ENCODE peak calls at places on chromosomes 13 and 19, in nine cellular contexts. N is HepG2; O is brain microvascular endothelial cell; F is mammary epithelial cell; T is heart left ventricle; L is Panc1; R is CD4-positive, alpha-beta T cell; D is A549; H is HCT116. K is an unnamed sample.

GRCh38 chr13:25167775-25168174 is 4.3 kb downstream of the AMER2 start:
- DNase-seq in N (no peak), O (no peak), F (no peak), T (no peak), L (no peak), R (no peak), D (no peak), H (no peak), K (no peak)

GRCh38 chr19:1407662-1408299 is 395 bp downstream of the DAZAP1 start:
- DNase-seq in N (no peak), O (no peak), F (no peak), T (peak), L (no peak), R (no peak), D (no peak), H (no peak), K (no peak)

GRCh38 chr13:44079413-44080205 is 199.9 kb downstream of the LACC1 start:
- DNase-seq in N (no peak), O (no peak), F (no peak), T (no peak), L (no peak), R (no peak), D (no peak), H (no peak), K (no peak)

GRCh38 chr19:47106819-47107200 is 6.8 kb downstream of the ZC3H4 start:
- DNase-seq in N (no peak), O (no peak), F (no peak), T (no peak), L (no peak), R (no peak), D (no peak), H (no peak), K (no peak)

GRCh38 chr19:51550848-51551672 is 19.6 kb upstream of the SIGLEC6 start:
- DNase-seq in N (no peak), O (no peak), F (no peak), T (no peak), L (no peak), R (no peak), D (no peak), H (no peak), K (no peak)

GRCh38 chr19:28847468-28847867 is 365.5 kb downstream of the UQCRFS1 start:
- DNase-seq in N (no peak), O (peak), F (no peak), T (no peak), L (no peak), R (no peak), D (no peak), H (no peak), K (no peak)

GRCh38 chr19:46159893-46160775 is 12.1 kb downstream of the IGFL2 start:
- DNase-seq in N (no peak), O (no peak), F (no peak), T (no peak), L (no peak), R (no peak), D (no peak), H (no peak), K (no peak)

GRCh38 chr13:51364404-51365008 is 25.0 kb downstream of the SERPINE3 start:
- DNase-seq in N (no peak), O (peak), F (peak), T (no peak), L (no peak), R (no peak), D (no peak), H (no peak), K (no peak)

GRCh38 chr13:35810286-35810685 is 320.9 kb downstream of the DCLK1 start:
- DNase-seq in N (no peak), O (no peak), F (no peak), T (no peak), L (no peak), R (no peak), D (no peak), H (no peak), K (no peak)

GRCh38 chr13:105971312-105971711 is 564.1 kb downstream of the EFNB2 start:
- DNase-seq in N (no peak), O (no peak), F (no peak), T (no peak), L (no peak), R (no peak), D (no peak), H (no peak), K (no peak)

GRCh38 chr19:4990306-4990705 is 21.4 kb downstream of the KDM4B start:
- DNase-seq in N (no peak), O (no peak), F (no peak), T (no peak), L (no peak), R (no peak), D (no peak), H (no peak), K (no peak)

GRCh38 chr19:42287017-42287825 is 14.7 kb upstream of the PRR19 start:
- DNase-seq in N (no peak), O (no peak), F (no peak), T (peak), L (no peak), R (no peak), D (no peak), H (no peak), K (no peak)

GRCh38 chr19:7690779-7691258 is 10.2 kb downstream of the TRAPPC5 start:
- DNase-seq in N (no peak), O (no peak), F (no peak), T (no peak), L (no peak), R (no peak), D (no peak), H (no peak), K (no peak)

GRCh38 chr19:30649149-30649548 is 277.0 kb downstream of the ZNF536 start:
- DNase-seq in N (no peak), O (no peak), F (no peak), T (no peak), L (no peak), R (no peak), D (no peak), H (no peak), K (no peak)

GRCh38 chr19:30112666-30113065 is 170.6 kb downstream of the URI1 start:
- DNase-seq in N (no peak), O (no peak), F (no peak), T (no peak), L (no peak), R (no peak), D (no peak), H (no peak), K (no peak)

GRCh38 chr13:29339386-29340272 is 255.9 kb downstream of the SLC7A1 start:
- DNase-seq in N (no peak), O (no peak), F (no peak), T (no peak), L (no peak), R (no peak), D (no peak), H (no peak), K (no peak)

GRCh38 chr19:39983695-39984302 is 12.8 kb downstream of the PSMC4 start:
- DNase-seq in N (no peak), O (no peak), F (no peak), T (no peak), L (no peak), R (no peak), D (no peak), H (no peak), K (no peak)

GRCh38 chr13:92175330-92175729 is 776.9 kb downstream of the GPC5 start:
- DNase-seq in N (peak), O (peak), F (peak), T (no peak), L (no peak), R (no peak), D (no peak), H (no peak), K (peak)
- TF ChIP-seq CTCF in N (peak), O (peak), F (no peak), T (peak), L (peak), R (no peak), D (no peak), H (no peak), K (peak)

GRCh38 chr19:16325161-16325527 is 518 bp downstream of the KLF2 start:
- DNase-seq in N (no peak), O (no peak), F (no peak), T (peak), L (no peak), R (peak), D (no peak), H (no peak), K (no peak)
- TF ChIP-seq CTCF in N (no peak), O (peak), F (no peak), T (peak), L (peak), R (no peak), D (no peak), H (peak), K (no peak)

DNA sequence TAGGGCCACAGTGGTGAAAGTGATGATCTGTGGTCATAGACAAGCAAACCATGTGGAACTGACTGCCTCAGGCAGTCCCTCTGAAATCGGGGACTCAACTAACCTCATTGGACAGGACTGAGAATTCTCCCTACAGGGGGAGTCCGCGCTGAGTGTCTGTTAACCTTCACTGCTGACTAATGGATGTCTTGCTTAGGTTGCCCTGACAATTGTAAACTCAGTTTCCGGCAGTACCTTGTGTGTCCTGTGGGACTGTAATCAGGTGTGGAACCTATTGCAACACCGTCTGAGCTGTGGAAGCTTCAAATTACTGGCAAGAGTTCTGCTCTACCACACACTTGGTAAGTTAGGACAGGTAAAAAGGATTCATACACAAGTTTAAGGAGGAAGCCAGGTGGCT is 21.8 kb downstream of the ZNF77 start:
- DNase-seq in N (peak), O (no peak), F (peak), T (no peak), L (no peak), R (no peak), D (no peak), H (no peak), K (no peak)
- TF ChIP-seq CTCF in N (no peak), O (no peak), F (peak), T (no peak), L (no peak), R (no peak), D (no peak), H (no peak), K (no peak)

DNA sequence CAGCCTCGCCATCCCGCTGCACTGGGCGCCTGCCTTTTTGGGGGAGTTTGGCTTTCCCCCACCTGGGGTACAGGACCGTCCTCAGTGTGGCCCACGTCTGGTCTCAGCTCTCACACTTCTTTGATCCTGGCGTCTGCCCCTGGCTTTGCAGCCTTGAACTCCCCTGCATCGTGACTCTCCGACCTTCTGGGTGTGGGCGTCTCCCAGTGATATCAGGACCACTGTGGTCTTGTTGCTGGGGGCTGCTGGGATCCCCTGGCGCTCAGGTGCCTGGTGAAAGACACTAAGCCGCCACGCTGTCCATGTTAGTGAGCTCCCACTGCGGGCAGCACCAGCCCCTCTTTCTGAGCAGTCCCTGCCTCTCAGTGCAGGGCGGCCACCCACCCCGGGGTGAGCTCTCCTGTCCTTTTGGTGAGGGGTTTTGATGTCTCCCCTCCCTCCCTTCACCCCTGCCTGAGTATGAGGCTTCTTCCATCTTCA is 1.3 kb downstream of the CNOT3 start:
- DNase-seq in N (no peak), O (no peak), F (no peak), T (no peak), L (no peak), R (no peak), D (no peak), H (no peak), K (no peak)
- TF ChIP-seq CTCF in N (no peak), O (no peak), F (no peak), T (no peak), L (no peak), R (no peak), D (no peak), H (no peak), K (no peak)

DNA sequence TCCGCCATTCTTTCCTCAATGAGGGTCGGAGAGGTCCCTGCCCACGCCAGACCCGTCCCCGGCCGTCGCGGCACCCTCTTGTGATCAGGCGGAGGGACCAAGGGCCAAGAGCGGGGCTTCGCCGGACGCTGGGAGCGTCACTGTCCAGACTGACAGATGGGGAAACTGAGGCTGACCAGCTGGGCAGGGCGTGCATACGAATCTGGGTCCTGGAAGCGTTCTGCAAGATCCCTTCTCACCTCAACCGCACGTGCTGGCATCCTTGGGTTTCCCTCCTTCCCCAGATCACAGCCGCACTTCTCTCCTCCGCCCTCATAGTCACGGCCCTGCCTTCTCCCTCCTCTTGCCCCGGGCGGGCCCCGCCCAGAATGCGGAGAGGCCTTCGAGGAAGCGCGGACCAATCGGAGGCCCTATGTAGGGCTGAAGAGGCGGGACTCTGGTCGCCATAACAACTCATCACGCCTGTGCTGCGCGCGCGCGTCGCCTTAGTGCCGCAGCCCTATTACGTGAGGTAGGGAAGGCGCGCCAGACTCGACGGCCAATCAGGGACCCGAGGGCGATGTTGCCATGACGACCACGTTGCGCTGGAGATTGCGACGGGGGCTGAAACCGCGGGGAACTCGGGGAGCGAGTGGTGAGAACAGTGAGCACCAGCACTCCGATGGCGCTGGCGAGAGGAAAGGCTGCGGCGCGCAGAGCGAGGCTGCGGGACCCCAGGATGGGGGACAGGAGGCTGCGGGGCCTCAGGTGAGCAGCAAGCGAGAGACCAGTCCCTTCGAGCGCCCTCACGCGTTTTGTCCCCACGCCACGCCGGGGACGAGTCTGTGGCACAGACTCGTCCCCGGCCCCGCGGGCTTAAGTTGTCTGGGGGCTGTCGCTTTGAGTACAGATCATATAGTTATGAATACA is 5.7 kb downstream of the RNF225 start:
- DNase-seq in N (peak), O (peak), F (peak), T (peak), L (peak), R (peak), D (peak), H (peak), K (peak)
- TF ChIP-seq CTCF in N (peak), O (no peak), F (no peak), T (no peak), L (no peak), R (no peak), D (no peak), H (no peak), K (no peak)

K was measured in mesothelial cell of epicardium.